ENCODE peak calls at places on chromosomes 3 and 15, in six cellular contexts. D is suprapubic skin, M is upper lobe of right lung, H is mammary epithelial cell, V is A673, X is H9. A is an unnamed sample. For H3K27me3, the result is how much of the 10 kb centered on the place peaks cover.

GRCh38 chr15:41047474-41047873 is 68.6 kb downstream of the INO80 start:
- DNase-seq in D (no peak), X (no peak), H (no peak), M (no peak), V (no peak), A (no peak)

GRCh38 chr3:5517921-5518320 is 330.4 kb downstream of the EDEM1 start:
- DNase-seq in D (no peak), H (no peak), M (no peak), V (no peak), X (no peak), A (no peak)

GRCh38 chr15:64134322-64134829 is 17.2 kb upstream of the SNX22 start:
- DNase-seq in D (no peak), M (peak), V (no peak), X (no peak), H (no peak), A (peak)

GRCh38 chr15:71313806-71314205 is 198.5 kb downstream of the THSD4 start:
- DNase-seq in H (no peak), V (no peak), D (no peak), M (no peak), X (no peak), A (no peak)

GRCh38 chr15:81332326-81332725 is 8.4 kb upstream of the STARD5 start:
- DNase-seq in D (no peak), V (no peak), M (no peak), H (no peak), X (peak), A (no peak)

GRCh38 chr3:44530957-44531356 is 24.0 kb upstream of the ZKSCAN7 start:
- DNase-seq in X (no peak), H (no peak), V (no peak), D (no peak), M (no peak), A (no peak)

GRCh38 chr3:169264711-169265110 is 398.8 kb downstream of the MECOM start:
- DNase-seq in H (peak), V (peak), M (no peak), X (no peak), D (no peak), A (no peak)

GRCh38 chr15:56913241-56913640 is 5.2 kb upstream of the TCF12 start:
- DNase-seq in V (no peak), M (no peak), H (no peak), D (no peak), X (no peak), A (no peak)

GRCh38 chr15:76235186-76235826 is 76.0 kb downstream of the ETFA start:
- DNase-seq in X (no peak), V (peak), H (peak), M (no peak), D (no peak), A (no peak)

GRCh38 chr3:34213481-34213880 is 415.1 kb downstream of the PDCD6IP start:
- DNase-seq in V (peak), D (no peak), X (no peak), M (no peak), H (no peak), A (no peak)

GRCh38 chr15:83057660-83058376 is 9.2 kb downstream of the BTBD1 start:
- DNase-seq in D (no peak), M (no peak), H (no peak), X (no peak), V (no peak), A (no peak)

GRCh38 chr15:101497484-101498034 is 8.1 kb upstream of the PCSK6 start:
- DNase-seq in H (no peak), M (no peak), X (no peak), D (no peak), V (no peak), A (peak)

GRCh38 chr3:168269019-168269418 is 173.3 kb upstream of the GOLIM4 start:
- DNase-seq in X (no peak), V (no peak), H (no peak), M (no peak), D (no peak), A (no peak)

GRCh38 chr3:126358038-126358815 is 1.0 kb upstream of the KLF15 start:
- DNase-seq in X (peak), D (no peak), V (peak), H (no peak), M (peak), A (peak)

GRCh38 chr15:57445872-57446271 is 69.6 kb downstream of the CGNL1 start:
- DNase-seq in V (peak), H (no peak), M (no peak), D (no peak), X (no peak), A (no peak)

GRCh38 chr15:49895337-49896223 is 223.5 kb downstream of the ATP8B4 start:
- DNase-seq in V (no peak), H (no peak), M (no peak), D (no peak), X (no peak), A (no peak)

GRCh38 chr15:48975713-48976419 is 12.1 kb upstream of the SHC4 start:
- DNase-seq in X (peak), D (peak), V (peak), H (peak), M (peak), A (peak)

GRCh38 chr15:56732135-56732880 is 1.0 kb downstream of the ZNF280D start:
- DNase-seq in H (peak), X (no peak), M (no peak), V (peak), D (no peak), A (no peak)

GRCh38 chr3:182713743-182714517 is 79.4 kb upstream of the ATP11B start:
- DNase-seq in X (no peak), M (no peak), D (no peak), V (peak), H (peak), A (no peak)

GRCh38 chr3:157231071-157231470 is 71.1 kb upstream of the CCNL1 start:
- DNase-seq in V (no peak), M (no peak), H (no peak), D (no peak), X (no peak), A (no peak)

GRCh38 chr3:152524198-152525140 is 255.7 kb downstream of the MBNL1 start:
- DNase-seq in M (no peak), H (peak), X (no peak), V (peak), D (no peak), A (no peak)

GRCh38 chr3:189680723-189681122 is 49.5 kb downstream of the TP63 start:
- DNase-seq in X (no peak), D (no peak), H (no peak), V (no peak), M (no peak), A (no peak)

GRCh38 chr3:189488241-189488767 is 142.9 kb upstream of the TP63 start:
- DNase-seq in M (no peak), X (no peak), V (peak), H (peak), D (no peak), A (peak)

GRCh38 chr3:25938566-25939325 is 148.9 kb downstream of the OXSM start:
- DNase-seq in D (no peak), H (no peak), M (no peak), X (no peak), V (no peak), A (no peak)

GRCh38 chr3:6679510-6679909 is 181.4 kb upstream of the GRM7 start:
- DNase-seq in H (no peak), M (no peak), X (no peak), V (no peak), D (no peak), A (no peak)

GRCh38 chr3:124292329-124292728 is 300.4 kb upstream of the ROPN1 start:
- DNase-seq in M (no peak), V (no peak), D (no peak), X (no peak), H (no peak), A (no peak)
- H3K27me3 ChIP-seq in M (under half), V (under half), D (under half), X (under half), H (under half), A (under half)

GRCh38 chr3:48637305-48637704 is 2.0 kb upstream of the SLC26A6 start:
- DNase-seq in D (no peak), X (no peak), V (no peak), H (no peak), M (no peak), A (no peak)
- TF ChIP-seq CTCF in D (no peak), X (no peak), V (no peak), H (no peak), M (no peak), A (no peak)

GRCh38 chr15:45473068-45473467 is 49.5 kb downstream of the SLC30A4 start:
- DNase-seq in H (no peak), X (no peak), M (no peak), D (no peak), V (no peak), A (no peak)
- H3K27me3 ChIP-seq in H (under half), X (half or more), M (under half), D (under half), V (under half), A (under half)

GRCh38 chr3:187966141-187966540 is 187.8 kb upstream of the LPP start:
- DNase-seq in M (no peak), D (no peak), X (no peak), V (no peak), H (peak), A (no peak)
- TF ChIP-seq CTCF in M (no peak), D (no peak), X (no peak), V (no peak), H (no peak), A (no peak)

GRCh38 chr15:91136386-91136923 is 36.4 kb downstream of the SV2B start:
- DNase-seq in M (no peak), D (no peak), X (no peak), H (no peak), V (no peak), A (no peak)
- H3K27me3 ChIP-seq in M (under half), D (under half), X (under half), H (under half), V (under half), A (under half)

GRCh38 chr15:77633913-77634265 is 1.2 kb upstream of the LINGO1 start:
- DNase-seq in M (no peak), X (peak), V (no peak), H (no peak), D (no peak), A (no peak)

GRCh38 chr15:77632760-77633133 is at the start of gene LINGO1:
- DNase-seq in H (no peak), V (peak), X (no peak), M (no peak), D (no peak), A (no peak)

GRCh38 chr15:77636209-77636608 is 3.5 kb upstream of the LINGO1 start:
- DNase-seq in V (no peak), M (no peak), X (no peak), H (no peak), D (no peak), A (no peak)

GRCh38 chr15:77633134-77633912 is 611 bp upstream of the LINGO1 start:
- DNase-seq in X (peak), H (peak), V (peak), D (peak), M (peak), A (peak)

GRCh38 chr15:77634266-77634962 is 1.7 kb upstream of the LINGO1 start:
- DNase-seq in D (no peak), X (peak), M (peak), H (peak), V (peak), A (no peak)
- TF ChIP-seq CTCF in D (no peak), X (peak), M (peak), H (peak), V (peak), A (no peak)

GRCh38 chr15:96366526-96366877 is 36.0 kb downstream of the NR2F2 start:
- DNase-seq in X (peak), D (no peak), M (no peak), H (no peak), V (no peak), A (no peak)

GRCh38 chr15:96369351-96369750 is 38.9 kb downstream of the NR2F2 start:
- DNase-seq in D (no peak), H (no peak), V (no peak), M (no peak), X (no peak), A (no peak)

GRCh38 chr15:96369825-96370621 is 39.5 kb downstream of the NR2F2 start:
- DNase-seq in V (no peak), D (no peak), X (peak), H (no peak), M (no peak), A (no peak)

GRCh38 chr15:96365781-96366525 is 35.5 kb downstream of the NR2F2 start:
- DNase-seq in V (no peak), H (no peak), D (no peak), X (peak), M (no peak), A (no peak)

GRCh38 chr15:96367436-96368200 is 37.1 kb downstream of the NR2F2 start:
- DNase-seq in M (no peak), H (no peak), V (no peak), D (no peak), X (peak), A (no peak)
- H3K27me3 ChIP-seq in M (half or more), H (half or more), V (under half), D (half or more), X (half or more), A (half or more)

A was measured in RWPE2.